ENCODE peak calls at places on chromosomes 12 and 14, in four cellular contexts. One of them, this sample, is unnamed.

GRCh38 chr12:55934343-55934742 is 3.4 kb downstream of the DGKA start:
- DNase-seq in hypothalamus: no peak
- DNase-seq in stimulated activated CD4-positive, alpha-beta T cell treated with anti-CD3 and anti-CD28 coated beads, Interleukin-12 subunit alpha, Interleukin-12 subunit beta, amount 100 ng/mL, for 4 hours: no peak
- DNase-seq in GM10248: no peak
- DNase-seq in this sample: no peak

GRCh38 chr14:63308723-63309317 is 9.9 kb downstream of the GPHB5 start:
- DNase-seq in hypothalamus: no peak
- DNase-seq in stimulated activated CD4-positive, alpha-beta T cell treated with anti-CD3 and anti-CD28 coated beads, Interleukin-12 subunit alpha, Interleukin-12 subunit beta, amount 100 ng/mL, for 4 hours: no peak
- DNase-seq in GM10248: peak
- DNase-seq in this sample: no peak

GRCh38 chr12:48165089-48166031 is 8.0 kb upstream of the ASB8 start:
- DNase-seq in hypothalamus: no peak
- DNase-seq in stimulated activated CD4-positive, alpha-beta T cell treated with anti-CD3 and anti-CD28 coated beads, Interleukin-12 subunit alpha, Interleukin-12 subunit beta, amount 100 ng/mL, for 4 hours: no peak
- DNase-seq in GM10248: peak
- DNase-seq in this sample: no peak

GRCh38 chr12:121388421-121388981 is 11.4 kb upstream of the RNF34 start:
- DNase-seq in hypothalamus: no peak
- DNase-seq in stimulated activated CD4-positive, alpha-beta T cell treated with anti-CD3 and anti-CD28 coated beads, Interleukin-12 subunit alpha, Interleukin-12 subunit beta, amount 100 ng/mL, for 4 hours: no peak
- DNase-seq in GM10248: no peak
- DNase-seq in this sample: no peak

GRCh38 chr12:71694099-71694820 is 8.4 kb downstream of the TMEM19 start:
- DNase-seq in hypothalamus: no peak
- DNase-seq in stimulated activated CD4-positive, alpha-beta T cell treated with anti-CD3 and anti-CD28 coated beads, Interleukin-12 subunit alpha, Interleukin-12 subunit beta, amount 100 ng/mL, for 4 hours: no peak
- DNase-seq in GM10248: peak
- DNase-seq in this sample: peak

GRCh38 chr14:63180017-63180416 is 24.2 kb upstream of the RHOJ start:
- DNase-seq in hypothalamus: no peak
- DNase-seq in stimulated activated CD4-positive, alpha-beta T cell treated with anti-CD3 and anti-CD28 coated beads, Interleukin-12 subunit alpha, Interleukin-12 subunit beta, amount 100 ng/mL, for 4 hours: no peak
- DNase-seq in GM10248: no peak
- DNase-seq in this sample: no peak

GRCh38 chr14:53542692-53543091 is 389.6 kb upstream of the DDHD1 start:
- DNase-seq in hypothalamus: no peak
- DNase-seq in stimulated activated CD4-positive, alpha-beta T cell treated with anti-CD3 and anti-CD28 coated beads, Interleukin-12 subunit alpha, Interleukin-12 subunit beta, amount 100 ng/mL, for 4 hours: no peak
- DNase-seq in GM10248: no peak
- DNase-seq in this sample: no peak

GRCh38 chr12:68932123-68932700 is 759 bp downstream of the CPM start:
- DNase-seq in hypothalamus: no peak
- DNase-seq in stimulated activated CD4-positive, alpha-beta T cell treated with anti-CD3 and anti-CD28 coated beads, Interleukin-12 subunit alpha, Interleukin-12 subunit beta, amount 100 ng/mL, for 4 hours: no peak
- DNase-seq in GM10248: peak
- DNase-seq in this sample: no peak

GRCh38 chr12:12281134-12281533 is 14.3 kb upstream of the LRP6 start:
- DNase-seq in hypothalamus: no peak
- DNase-seq in stimulated activated CD4-positive, alpha-beta T cell treated with anti-CD3 and anti-CD28 coated beads, Interleukin-12 subunit alpha, Interleukin-12 subunit beta, amount 100 ng/mL, for 4 hours: no peak
- DNase-seq in GM10248: no peak
- DNase-seq in this sample: no peak

GRCh38 chr12:42281281-42281680 is 43.2 kb upstream of the YAF2 start:
- DNase-seq in hypothalamus: no peak
- DNase-seq in stimulated activated CD4-positive, alpha-beta T cell treated with anti-CD3 and anti-CD28 coated beads, Interleukin-12 subunit alpha, Interleukin-12 subunit beta, amount 100 ng/mL, for 4 hours: no peak
- DNase-seq in GM10248: no peak
- DNase-seq in this sample: no peak

GRCh38 chr14:63432888-63433552 is 110.2 kb downstream of the PPP2R5E start:
- DNase-seq in hypothalamus: no peak
- DNase-seq in stimulated activated CD4-positive, alpha-beta T cell treated with anti-CD3 and anti-CD28 coated beads, Interleukin-12 subunit alpha, Interleukin-12 subunit beta, amount 100 ng/mL, for 4 hours: no peak
- DNase-seq in GM10248: no peak
- DNase-seq in this sample: no peak

GRCh38 chr12:32139064-32139421 is 32.4 kb downstream of the BICD1 start:
- DNase-seq in hypothalamus: no peak
- DNase-seq in stimulated activated CD4-positive, alpha-beta T cell treated with anti-CD3 and anti-CD28 coated beads, Interleukin-12 subunit alpha, Interleukin-12 subunit beta, amount 100 ng/mL, for 4 hours: no peak
- DNase-seq in GM10248: peak
- DNase-seq in this sample: peak

GRCh38 chr14:59428581-59429012 is 36.6 kb downstream of the GPR135 start:
- DNase-seq in hypothalamus: no peak
- DNase-seq in stimulated activated CD4-positive, alpha-beta T cell treated with anti-CD3 and anti-CD28 coated beads, Interleukin-12 subunit alpha, Interleukin-12 subunit beta, amount 100 ng/mL, for 4 hours: no peak
- DNase-seq in GM10248: no peak
- DNase-seq in this sample: no peak

GRCh38 chr14:100664841-100665425 is 61.8 kb upstream of the DLK1 start:
- DNase-seq in hypothalamus: no peak
- DNase-seq in stimulated activated CD4-positive, alpha-beta T cell treated with anti-CD3 and anti-CD28 coated beads, Interleukin-12 subunit alpha, Interleukin-12 subunit beta, amount 100 ng/mL, for 4 hours: no peak
- DNase-seq in GM10248: no peak
- DNase-seq in this sample: no peak

GRCh38 chr14:101581806-101582205 is 20.5 kb downstream of the DIO3 start:
- DNase-seq in hypothalamus: no peak
- DNase-seq in stimulated activated CD4-positive, alpha-beta T cell treated with anti-CD3 and anti-CD28 coated beads, Interleukin-12 subunit alpha, Interleukin-12 subunit beta, amount 100 ng/mL, for 4 hours: no peak
- DNase-seq in GM10248: no peak
- DNase-seq in this sample: no peak

This sample was measured in stimulated activated naive B cell treated with anti-CD40 and anti-IgM and Interleukin-4, amounts not matched to agents 10 μg/mL and 1 μg/mL and 100 μg/mL, for 72 hours.